ENCODE peak calls at places on chromosome 4, in four cellular contexts. J, C, Z and L are unnamed samples.

GRCh38 chr4:133865606-133866327 is 335.8 kb downstream of the PABPC4L start:
- DNase-seq in Z (no peak), C (no peak), J (peak), L (peak)

GRCh38 chr4:27189683-27190082 is 329.0 kb downstream of the STIM2 start:
- DNase-seq in J (no peak), C (no peak), Z (no peak), L (no peak)

GRCh38 chr4:55854132-55854531 is 684 bp downstream of the EXOC1 start:
- DNase-seq in J (no peak), Z (peak), C (no peak), L (peak)

GRCh38 chr4:128757712-128758111 is 51.8 kb upstream of the JADE1 start:
- DNase-seq in Z (no peak), C (no peak), J (no peak), L (peak)

GRCh38 chr4:86221076-86221475 is 138.8 kb downstream of the MAPK10 start:
- DNase-seq in C (no peak), Z (no peak), J (no peak), L (no peak)

GRCh38 chr4:58761563-58761962 is 1651.4 kb upstream of the IGFBP7 start:
- DNase-seq in Z (no peak), J (no peak), C (no peak), L (no peak)

GRCh38 chr4:6565691-6566431 is 9.1 kb upstream of the MAN2B2 start:
- DNase-seq in J (no peak), C (no peak), Z (no peak), L (no peak)

GRCh38 chr4:182536221-182536620 is 293.0 kb downstream of the TENM3 start:
- DNase-seq in C (no peak), J (no peak), Z (no peak), L (no peak)

GRCh38 chr4:5198586-5198985 is 147.3 kb downstream of the STK32B start:
- DNase-seq in J (no peak), C (no peak), Z (no peak), L (no peak)

GRCh38 chr4:139642364-139642763 is 23.3 kb upstream of the MGST2 start:
- DNase-seq in J (no peak), Z (no peak), C (no peak), L (no peak)

GRCh38 chr4:64584981-64585557 is 175.8 kb upstream of the TECRL start:
- DNase-seq in Z (peak), C (no peak), J (peak), L (peak)

GRCh38 chr4:22391548-22391947 is 124.3 kb downstream of the ADGRA3 start:
- DNase-seq in Z (no peak), C (no peak), J (no peak), L (no peak)

GRCh38 chr4:113636438-113636818 is 125.1 kb downstream of the CAMK2D start:
- DNase-seq in C (no peak), Z (no peak), J (peak), L (no peak)

GRCh38 chr4:128871948-128872347 is 62.4 kb downstream of the JADE1 start:
- DNase-seq in J (no peak), Z (no peak), C (no peak), L (no peak)

GRCh38 chr4:110503588-110504435 is 27.9 kb downstream of the ENPEP start:
- DNase-seq in Z (no peak), J (no peak), C (no peak), L (no peak)

GRCh38 chr4:79650217-79650616 is 242.2 kb upstream of the GK2 start:
- DNase-seq in Z (no peak), C (no peak), J (no peak), L (no peak)

GRCh38 chr4:23737571-23737970 is 152.3 kb downstream of the PPARGC1A start:
- DNase-seq in J (no peak), C (no peak), Z (no peak), L (no peak)

GRCh38 chr4:20844311-20844710 is 144.1 kb downstream of the PACRGL start:
- DNase-seq in J (no peak), Z (no peak), C (no peak), L (no peak)

GRCh38 chr4:12644261-12644660 is 839.9 kb downstream of the RAB28 start:
- DNase-seq in J (no peak), C (no peak), Z (no peak), L (no peak)

GRCh38 chr4:168677879-168678278 is 181.0 kb downstream of the PALLD start:
- DNase-seq in J (peak), Z (no peak), C (no peak), L (no peak)

GRCh38 chr4:147518846-147519767 is 38.2 kb downstream of the EDNRA start:
- DNase-seq in J (peak), Z (peak), C (peak), L (peak)

DNA sequence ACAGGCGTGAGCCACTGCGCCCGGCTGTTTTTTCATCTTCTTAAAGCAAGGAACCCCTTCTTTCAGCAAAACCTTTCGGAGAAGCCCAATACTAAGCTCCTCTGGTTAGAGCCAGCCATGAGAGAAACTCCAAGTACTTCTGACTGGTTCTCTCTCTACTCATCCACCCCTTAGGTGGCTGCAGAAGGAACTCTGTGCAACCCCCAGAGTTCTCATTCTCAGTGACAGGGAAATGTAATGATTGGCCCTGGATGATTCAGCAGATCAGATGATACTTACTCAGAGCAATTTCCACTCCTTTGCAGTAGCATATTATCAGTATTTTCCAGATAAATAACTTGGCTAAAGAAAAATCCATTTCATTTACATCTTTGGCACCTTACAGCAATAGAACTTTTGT is 3.1 kb downstream of the SPP1 start:
- DNase-seq in Z (no peak), C (no peak), J (no peak), L (no peak)
- TF ChIP-seq FOXM1 in Z (no peak), C (no peak), J (no peak), L (no peak)

GRCh38 chr4:172897046-172897445 is 271.6 kb upstream of the GALNT7 start:
- DNase-seq in J (no peak), Z (no peak), C (no peak), L (no peak)

GRCh38 chr4:172899861-172900260 is 268.8 kb upstream of the GALNT7 start:
- DNase-seq in J (no peak), Z (no peak), C (no peak), L (no peak)

GRCh38 chr4:172900880-172901279 is 267.7 kb upstream of the GALNT7 start:
- DNase-seq in Z (no peak), J (no peak), C (no peak), L (no peak)

GRCh38 chr4:172895699-172896098 is 272.9 kb upstream of the GALNT7 start:
- DNase-seq in Z (no peak), C (no peak), J (no peak), L (no peak)

GRCh38 chr4:172898715-172899114 is 269.9 kb upstream of the GALNT7 start:
- DNase-seq in C (no peak), J (peak), Z (no peak), L (no peak)
- TF ChIP-seq TARDBP in C (no peak), J (no peak), Z (no peak), L (no peak)

GRCh38 chr4:1208970-1209704 is 36.8 kb upstream of the SPON2 start:
- DNase-seq in Z (no peak), J (no peak), C (no peak), L (no peak)

GRCh38 chr4:1210241-1210841 is 38.0 kb upstream of the SPON2 start:
- DNase-seq in C (no peak), Z (no peak), J (no peak), L (no peak)

GRCh38 chr4:1210971-1211370 is 38.0 kb downstream of the CTBP1 start:
- DNase-seq in C (no peak), J (no peak), Z (no peak), L (no peak)

GRCh38 chr4:1208266-1208961 is 36.0 kb upstream of the SPON2 start:
- DNase-seq in Z (no peak), C (no peak), J (no peak), L (no peak)

DNA sequence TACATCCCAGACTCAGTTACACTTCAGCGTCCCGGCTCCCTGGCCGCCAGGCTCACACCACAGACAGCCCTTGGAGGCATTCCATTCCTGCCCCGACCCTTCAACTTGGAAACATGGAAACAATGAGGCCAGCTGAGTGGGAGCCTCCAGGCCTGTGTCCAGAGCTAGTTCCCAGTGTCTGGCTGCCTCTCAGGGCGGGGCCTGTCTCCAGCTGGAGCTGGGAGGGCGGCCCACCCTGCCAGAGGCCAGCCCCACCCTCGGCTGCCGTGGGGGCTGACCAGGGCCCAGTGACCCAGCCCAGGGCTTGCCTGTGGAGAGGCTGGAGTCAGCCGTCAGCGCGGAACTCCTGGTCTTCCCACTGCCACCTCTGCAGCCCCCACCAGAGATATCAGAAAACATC is 37.4 kb upstream of the SPON2 start:
- DNase-seq in J (no peak), C (no peak), Z (peak), L (no peak)
- TF ChIP-seq FOXK2 in J (no peak), C (no peak), Z (no peak), L (no peak)

GRCh38 chr4:82128355-82128754 is 245.4 kb downstream of the HNRNPD start:
- DNase-seq in J (no peak), Z (no peak), C (no peak), L (no peak)

GRCh38 chr4:82125863-82126297 is 247.9 kb downstream of the HNRNPD start:
- DNase-seq in C (no peak), J (no peak), Z (no peak), L (no peak)

GRCh38 chr4:82125170-82125862 is 248.5 kb downstream of the HNRNPD start:
- DNase-seq in J (no peak), C (no peak), Z (no peak), L (no peak)

GRCh38 chr4:82124365-82124764 is 249.4 kb downstream of the HNRNPD start:
- DNase-seq in C (no peak), Z (no peak), J (no peak), L (no peak)

GRCh38 chr4:82126641-82127040 is 247.2 kb downstream of the HNRNPD start:
- DNase-seq in J (no peak), Z (no peak), C (no peak), L (no peak)
- TF ChIP-seq FOXM1 in J (no peak), Z (no peak), C (no peak), L (no peak)

GRCh38 chr4:26135331-26135730 is 185.5 kb upstream of the RBPJ start:
- DNase-seq in Z (no peak), J (no peak), C (no peak), L (no peak)
- TF ChIP-seq TARDBP in Z (no peak), J (no peak), C (no peak), L (no peak)

DNA sequence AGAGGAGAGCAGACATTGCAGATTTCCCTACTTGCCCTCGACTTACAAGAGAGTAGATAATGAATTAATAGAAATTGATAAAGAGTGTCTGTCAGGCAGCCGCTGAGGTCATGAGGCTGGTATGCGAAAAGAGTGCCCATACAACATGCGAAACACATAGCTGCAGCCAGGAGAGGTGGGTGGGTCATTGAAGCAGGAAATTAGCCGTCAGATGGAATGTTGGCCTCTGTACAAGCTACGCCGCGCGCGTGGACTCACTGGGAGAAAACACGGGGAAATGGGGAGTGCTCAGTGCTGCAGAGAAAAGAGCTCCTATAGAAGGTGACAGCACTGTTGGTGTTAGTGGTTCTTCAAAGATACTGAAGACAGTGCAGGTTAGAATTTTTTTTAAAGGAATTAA is 125.1 kb downstream of the RAPGEF2 start:
- DNase-seq in J (peak), C (no peak), Z (no peak), L (no peak)
- TF ChIP-seq FOXK2 in J (no peak), C (no peak), Z (no peak), L (no peak)

DNA sequence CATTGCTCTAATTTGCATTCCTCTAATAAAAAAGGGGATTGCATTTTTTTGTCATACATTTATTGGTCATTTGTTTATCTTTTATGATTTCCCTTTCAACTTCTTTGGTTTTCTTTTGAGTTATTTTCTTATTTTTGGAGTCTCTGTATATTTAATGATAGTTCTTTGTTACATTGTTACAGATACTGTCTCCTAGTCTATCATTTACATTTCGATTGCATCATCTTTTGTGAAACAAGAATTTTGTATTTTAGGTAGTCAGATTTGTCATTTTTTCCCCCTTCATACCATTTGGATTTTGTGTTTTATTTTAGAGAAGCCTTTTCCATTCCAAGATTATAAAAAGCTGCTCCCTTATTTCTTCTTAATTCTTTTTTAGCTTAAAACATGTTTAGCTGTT is 37.1 kb downstream of the SNX25 start:
- DNase-seq in J (no peak), C (no peak), Z (no peak), L (no peak)
- TF ChIP-seq FOXM1 in J (no peak), C (no peak), Z (no peak), L (no peak)

DNA sequence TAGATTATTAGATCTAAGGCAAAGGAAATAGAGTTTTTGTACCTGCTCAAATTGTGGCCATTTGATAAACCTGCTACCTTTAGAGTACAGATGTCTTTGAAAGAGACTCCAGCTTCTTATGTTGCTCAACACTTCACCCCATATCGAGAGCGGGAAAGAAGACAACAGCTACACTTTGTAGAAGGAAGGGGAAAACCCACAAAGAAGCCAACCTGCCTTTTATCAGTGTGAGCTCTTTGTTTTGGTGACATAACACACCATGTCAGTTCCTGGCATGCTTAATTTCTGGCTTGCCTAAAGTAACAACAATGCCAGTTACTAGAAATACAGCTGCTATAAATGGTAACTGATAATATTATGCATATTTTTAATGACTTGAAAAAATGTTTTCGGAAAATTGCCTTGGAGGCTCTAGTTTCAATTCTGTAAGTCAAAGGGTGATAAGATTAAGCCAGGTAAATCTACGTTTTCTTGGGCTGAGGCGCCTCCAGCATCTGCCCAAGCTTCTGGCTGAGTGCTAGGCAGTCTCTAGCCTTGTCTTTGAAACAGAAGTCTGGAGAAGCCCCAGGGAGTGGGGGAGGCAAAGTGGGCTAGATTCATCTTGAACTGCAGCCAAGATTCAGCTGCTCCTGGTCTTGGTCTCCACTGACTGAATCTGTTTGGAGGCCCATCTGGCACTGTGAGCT is 186.9 kb upstream of the LEF1 start:
- DNase-seq in Z (no peak), J (no peak), C (no peak), L (no peak)
- TF ChIP-seq TARDBP in Z (no peak), J (no peak), C (no peak), L (no peak)